ENCODE peak calls at places on chromosomes 7 and 10, in nine cellular contexts. One of them, this sample, is unnamed.

GRCh38 chr10:22427890-22428571 is 82.7 kb downstream of the SPAG6 start:
- DNase-seq in ascending aorta: no peak
- DNase-seq in MCF 10A: peak; percentile 93
- DNase-seq in vagina: no peak
- DNase-seq in progenitor cell of endocrine pancreas: no peak
- DNase-seq in GM12865: no peak
- DNase-seq in nephron progenitor cell: no peak
- DNase-seq in heart right ventricle: no peak
- DNase-seq in cardiac fibroblast: peak; percentile 84
- DNase-seq in this sample: no peak

GRCh38 chr10:119541046-119541445 is 1.5 kb downstream of the RGS10 start:
- DNase-seq in cardiac fibroblast: peak; percentile 14
- DNase-seq in GM12865: no peak
- DNase-seq in ascending aorta: no peak
- DNase-seq in MCF 10A: no peak
- DNase-seq in heart right ventricle: no peak
- DNase-seq in progenitor cell of endocrine pancreas: no peak
- DNase-seq in nephron progenitor cell: no peak
- DNase-seq in vagina: no peak
- DNase-seq in this sample: no peak

GRCh38 chr7:99677646-99678045 is 2.1 kb downstream of the CYP3A5 start:
- DNase-seq in MCF 10A: no peak
- DNase-seq in progenitor cell of endocrine pancreas: no peak
- DNase-seq in GM12865: no peak
- DNase-seq in heart right ventricle: no peak
- DNase-seq in cardiac fibroblast: no peak
- DNase-seq in ascending aorta: no peak
- DNase-seq in nephron progenitor cell: no peak
- DNase-seq in vagina: no peak
- DNase-seq in this sample: no peak

GRCh38 chr7:111045469-111045868 is 45.5 kb upstream of the LRRN3 start:
- DNase-seq in vagina: no peak
- DNase-seq in heart right ventricle: no peak
- DNase-seq in cardiac fibroblast: peak; percentile 6
- DNase-seq in nephron progenitor cell: no peak
- DNase-seq in GM12865: no peak
- DNase-seq in progenitor cell of endocrine pancreas: no peak
- DNase-seq in MCF 10A: peak; percentile 28
- DNase-seq in ascending aorta: no peak
- DNase-seq in this sample: no peak

GRCh38 chr10:79239930-79240713 is 107.1 kb upstream of the PPIF start:
- DNase-seq in heart right ventricle: no peak
- DNase-seq in vagina: no peak
- DNase-seq in nephron progenitor cell: peak; percentile 76
- DNase-seq in GM12865: no peak
- DNase-seq in MCF 10A: no peak
- DNase-seq in cardiac fibroblast: no peak
- DNase-seq in progenitor cell of endocrine pancreas: peak; percentile 29
- DNase-seq in ascending aorta: no peak
- DNase-seq in this sample: peak; percentile 68

GRCh38 chr7:139871820-139872219 is 42.8 kb downstream of the TBXAS1 start:
- DNase-seq in MCF 10A: no peak
- DNase-seq in progenitor cell of endocrine pancreas: no peak
- DNase-seq in cardiac fibroblast: no peak
- DNase-seq in GM12865: no peak
- DNase-seq in ascending aorta: no peak
- DNase-seq in vagina: no peak
- DNase-seq in heart right ventricle: no peak
- DNase-seq in nephron progenitor cell: no peak
- DNase-seq in this sample: no peak

GRCh38 chr10:114448897-114449296 is 44.6 kb upstream of the AFAP1L2 start:
- DNase-seq in MCF 10A: no peak
- DNase-seq in progenitor cell of endocrine pancreas: no peak
- DNase-seq in nephron progenitor cell: no peak
- DNase-seq in heart right ventricle: no peak
- DNase-seq in cardiac fibroblast: no peak
- DNase-seq in GM12865: no peak
- DNase-seq in ascending aorta: no peak
- DNase-seq in vagina: no peak
- DNase-seq in this sample: no peak

GRCh38 chr7:17184805-17185689 is 113.4 kb upstream of the AHR start:
- DNase-seq in heart right ventricle: no peak
- DNase-seq in progenitor cell of endocrine pancreas: no peak
- DNase-seq in cardiac fibroblast: no peak
- DNase-seq in MCF 10A: no peak
- DNase-seq in nephron progenitor cell: no peak
- DNase-seq in GM12865: no peak
- DNase-seq in vagina: no peak
- DNase-seq in ascending aorta: no peak
- DNase-seq in this sample: no peak

GRCh38 chr7:74683799-74684198 is 26.3 kb downstream of the GTF2I start:
- DNase-seq in GM12865: no peak
- DNase-seq in ascending aorta: no peak
- DNase-seq in cardiac fibroblast: no peak
- DNase-seq in vagina: no peak
- DNase-seq in MCF 10A: no peak
- DNase-seq in nephron progenitor cell: no peak
- DNase-seq in progenitor cell of endocrine pancreas: no peak
- DNase-seq in heart right ventricle: no peak
- DNase-seq in this sample: no peak

GRCh38 chr10:112389147-112389822 is 15.4 kb downstream of the ACSL5 start:
- DNase-seq in nephron progenitor cell: no peak
- DNase-seq in heart right ventricle: no peak
- DNase-seq in vagina: no peak
- DNase-seq in cardiac fibroblast: peak; percentile 64
- DNase-seq in ascending aorta: peak; percentile 29
- DNase-seq in GM12865: peak; percentile 57
- DNase-seq in progenitor cell of endocrine pancreas: no peak
- DNase-seq in MCF 10A: peak; percentile 28
- DNase-seq in this sample: no peak

DNA sequence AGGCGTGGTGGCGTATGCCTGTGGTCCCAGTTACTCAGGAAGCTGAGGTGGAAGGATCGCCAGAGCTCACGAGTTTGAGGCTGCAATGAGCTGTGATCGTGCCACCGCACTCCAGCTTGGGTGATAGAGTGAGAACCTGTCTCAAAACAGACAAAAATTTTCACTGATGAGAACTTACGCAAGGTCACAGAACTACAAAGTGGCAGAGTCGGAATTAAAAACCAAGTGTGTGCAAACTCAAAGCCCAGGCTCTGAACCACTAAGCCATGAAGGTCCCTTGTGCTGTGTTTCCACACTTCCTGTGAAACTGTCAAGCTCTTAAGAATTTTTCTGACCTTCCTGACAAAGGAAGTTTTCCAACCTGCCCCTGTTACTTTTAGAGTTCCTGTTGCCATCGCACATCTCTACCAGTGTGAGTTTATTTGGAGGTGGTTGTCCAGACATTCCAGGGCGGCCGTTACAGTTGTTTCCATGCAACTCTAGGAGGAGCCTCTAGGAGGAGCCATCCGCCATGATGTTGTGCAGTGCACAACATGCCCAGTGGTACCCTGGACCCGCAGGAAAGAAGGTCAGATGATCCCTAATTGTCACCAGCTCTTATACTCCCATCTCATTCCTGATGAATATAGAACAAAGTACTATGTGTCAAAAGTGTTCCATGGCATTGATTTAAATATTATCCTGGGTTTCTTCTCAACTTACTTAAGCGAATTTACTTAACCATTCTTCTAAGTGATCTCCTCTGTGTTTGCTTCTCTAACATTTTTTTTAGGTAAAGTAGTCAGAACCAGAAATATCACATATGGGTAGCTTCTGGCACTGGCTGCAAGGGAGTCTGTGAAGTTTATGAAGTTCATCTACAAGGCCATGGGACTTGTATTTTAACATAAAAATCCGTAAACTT is 49.0 kb upstream of the LYZL1 start:
- DNase-seq in nephron progenitor cell: peak; percentile 15
- DNase-seq in heart right ventricle: no peak
- DNase-seq in ascending aorta: no peak
- DNase-seq in GM12865: peak; percentile 48
- DNase-seq in progenitor cell of endocrine pancreas: no peak
- DNase-seq in cardiac fibroblast: peak; percentile 41
- DNase-seq in vagina: no peak
- DNase-seq in MCF 10A: peak; percentile 60
- DNase-seq in this sample: no peak
- TF ChIP-seq CTCF in nephron progenitor cell: peak; percentile 37
- TF ChIP-seq CTCF in heart right ventricle: peak; percentile 33
- TF ChIP-seq CTCF in ascending aorta: no peak
- TF ChIP-seq CTCF in GM12865: peak; percentile 72
- TF ChIP-seq CTCF in progenitor cell of endocrine pancreas: peak; percentile 50
- TF ChIP-seq CTCF in cardiac fibroblast: peak; percentile 66
- TF ChIP-seq CTCF in vagina: no peak
- TF ChIP-seq CTCF in MCF 10A: peak; percentile 32
- TF ChIP-seq CTCF in this sample: no peak

DNA sequence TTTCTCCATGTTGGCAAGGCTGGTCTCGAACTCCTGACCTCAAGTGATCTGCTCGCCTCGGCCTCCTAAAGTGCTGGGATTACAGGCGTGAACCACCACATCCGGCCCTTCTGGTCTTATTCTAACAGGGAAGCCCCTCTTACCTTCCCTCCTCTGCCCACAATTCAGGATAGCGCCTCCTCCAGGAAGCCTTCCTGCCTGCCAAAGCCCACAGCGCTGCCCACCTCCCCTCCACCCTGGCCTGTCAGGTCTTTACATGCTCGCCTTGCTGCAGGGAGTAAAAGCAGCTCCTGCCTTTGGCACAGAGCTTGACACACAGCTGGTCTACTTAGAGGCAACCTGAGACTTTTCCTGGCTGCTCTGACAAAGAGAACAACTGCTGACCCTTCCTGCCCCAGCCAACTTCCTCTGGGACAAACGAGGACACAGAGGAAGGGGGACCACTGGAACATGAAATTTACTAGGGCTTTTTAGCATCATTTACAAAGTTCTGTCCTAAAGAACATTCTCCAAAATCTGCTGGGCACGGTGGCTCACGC is 13.2 kb downstream of the MLXIPL start:
- DNase-seq in heart right ventricle: no peak
- DNase-seq in MCF 10A: no peak
- DNase-seq in cardiac fibroblast: no peak
- DNase-seq in vagina: no peak
- DNase-seq in progenitor cell of endocrine pancreas: no peak
- DNase-seq in GM12865: no peak
- DNase-seq in nephron progenitor cell: no peak
- DNase-seq in ascending aorta: no peak
- DNase-seq in this sample: no peak
- TF ChIP-seq CTCF in heart right ventricle: no peak
- TF ChIP-seq CTCF in MCF 10A: no peak
- TF ChIP-seq CTCF in cardiac fibroblast: no peak
- TF ChIP-seq CTCF in vagina: no peak
- TF ChIP-seq CTCF in progenitor cell of endocrine pancreas: no peak
- TF ChIP-seq CTCF in GM12865: no peak
- TF ChIP-seq CTCF in nephron progenitor cell: no peak
- TF ChIP-seq CTCF in ascending aorta: no peak
- TF ChIP-seq CTCF in this sample: no peak

GRCh38 chr7:30451539-30452277 is 26.9 kb downstream of the NOD1 start:
- DNase-seq in heart right ventricle: no peak
- DNase-seq in MCF 10A: no peak
- DNase-seq in nephron progenitor cell: no peak
- DNase-seq in ascending aorta: no peak
- DNase-seq in progenitor cell of endocrine pancreas: no peak
- DNase-seq in vagina: no peak
- DNase-seq in GM12865: no peak
- DNase-seq in cardiac fibroblast: no peak
- DNase-seq in this sample: no peak

GRCh38 chr7:30450983-30451497 is 27.5 kb downstream of the NOD1 start:
- DNase-seq in nephron progenitor cell: no peak
- DNase-seq in vagina: no peak
- DNase-seq in ascending aorta: no peak
- DNase-seq in heart right ventricle: no peak
- DNase-seq in MCF 10A: no peak
- DNase-seq in progenitor cell of endocrine pancreas: no peak
- DNase-seq in GM12865: no peak
- DNase-seq in cardiac fibroblast: no peak
- DNase-seq in this sample: no peak

GRCh38 chr7:30452278-30452930 is 26.2 kb downstream of the NOD1 start:
- DNase-seq in ascending aorta: no peak
- DNase-seq in heart right ventricle: no peak
- DNase-seq in cardiac fibroblast: no peak
- DNase-seq in MCF 10A: no peak
- DNase-seq in nephron progenitor cell: no peak
- DNase-seq in GM12865: no peak
- DNase-seq in vagina: no peak
- DNase-seq in progenitor cell of endocrine pancreas: no peak
- DNase-seq in this sample: no peak

GRCh38 chr7:30453016-30453415 is 25.6 kb downstream of the NOD1 start:
- DNase-seq in progenitor cell of endocrine pancreas: no peak
- DNase-seq in vagina: no peak
- DNase-seq in heart right ventricle: no peak
- DNase-seq in nephron progenitor cell: no peak
- DNase-seq in cardiac fibroblast: no peak
- DNase-seq in MCF 10A: no peak
- DNase-seq in ascending aorta: no peak
- DNase-seq in GM12865: no peak
- DNase-seq in this sample: no peak

DNA sequence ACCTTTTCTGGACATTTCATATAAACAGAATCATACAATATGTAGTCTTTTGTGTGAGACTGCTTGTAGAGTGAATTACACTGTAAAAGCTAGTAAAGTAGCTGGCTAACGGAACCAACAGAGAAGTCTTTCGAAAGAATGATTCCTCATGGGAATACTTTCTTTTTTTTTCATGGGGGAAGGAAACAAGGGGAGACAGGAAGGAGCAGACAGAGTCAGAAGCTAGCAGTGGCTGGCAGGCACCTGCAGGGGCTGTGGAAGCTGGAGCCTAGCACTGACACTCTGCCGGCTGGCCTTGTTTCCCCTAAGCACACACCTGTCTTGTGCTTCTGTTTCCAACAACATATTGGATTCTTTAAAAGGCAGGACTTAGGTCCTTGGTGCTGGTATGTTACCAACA is 24.7 kb downstream of the NOD1 start:
- DNase-seq in MCF 10A: no peak
- DNase-seq in GM12865: no peak
- DNase-seq in cardiac fibroblast: peak; percentile 80
- DNase-seq in nephron progenitor cell: no peak
- DNase-seq in ascending aorta: no peak
- DNase-seq in progenitor cell of endocrine pancreas: no peak
- DNase-seq in heart right ventricle: no peak
- DNase-seq in vagina: no peak
- DNase-seq in this sample: no peak
- TF ChIP-seq CTCF in MCF 10A: no peak
- TF ChIP-seq CTCF in GM12865: no peak
- TF ChIP-seq CTCF in cardiac fibroblast: peak; percentile 31
- TF ChIP-seq CTCF in nephron progenitor cell: no peak
- TF ChIP-seq CTCF in ascending aorta: no peak
- TF ChIP-seq CTCF in progenitor cell of endocrine pancreas: no peak
- TF ChIP-seq CTCF in heart right ventricle: no peak
- TF ChIP-seq CTCF in vagina: no peak
- TF ChIP-seq CTCF in this sample: no peak

DNA sequence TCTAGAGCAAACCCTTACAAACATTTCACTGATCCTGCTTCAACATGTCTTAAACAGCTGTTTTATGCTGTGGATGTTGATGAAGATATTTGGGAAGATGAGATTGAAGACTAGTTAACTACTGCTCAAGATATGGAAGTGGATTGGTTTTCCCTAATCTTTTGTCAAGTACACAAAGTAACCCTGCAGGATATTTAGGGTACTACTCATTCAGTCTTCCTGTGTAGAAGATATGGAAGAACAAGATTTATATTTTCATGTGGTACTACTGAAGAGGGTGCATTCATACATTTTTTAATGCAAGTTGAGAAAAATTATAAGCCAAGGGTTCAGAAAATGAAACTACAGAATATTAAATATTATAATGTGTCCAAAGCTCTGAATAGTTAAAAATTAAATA is 18.3 kb upstream of the TMEM140 start:
- DNase-seq in cardiac fibroblast: no peak
- DNase-seq in ascending aorta: no peak
- DNase-seq in MCF 10A: no peak
- DNase-seq in nephron progenitor cell: no peak
- DNase-seq in progenitor cell of endocrine pancreas: no peak
- DNase-seq in vagina: no peak
- DNase-seq in heart right ventricle: no peak
- DNase-seq in GM12865: no peak
- DNase-seq in this sample: no peak
- TF ChIP-seq CTCF in cardiac fibroblast: no peak
- TF ChIP-seq CTCF in ascending aorta: no peak
- TF ChIP-seq CTCF in MCF 10A: no peak
- TF ChIP-seq CTCF in nephron progenitor cell: no peak
- TF ChIP-seq CTCF in progenitor cell of endocrine pancreas: no peak
- TF ChIP-seq CTCF in vagina: no peak
- TF ChIP-seq CTCF in heart right ventricle: no peak
- TF ChIP-seq CTCF in GM12865: no peak
- TF ChIP-seq CTCF in this sample: peak; percentile 47